ENCODE peak calls at places on chromosomes 5 and 9, in six cellular contexts. B is colonic mucosa; J is fibroblast of pulmonary artery; M is osteoblast; X is CD4-positive, CD25-positive, alpha-beta regulatory T cell; G is NCI-H226. P is an unnamed sample.

GRCh38 chr9:97384406-97385262 is 27.3 kb upstream of the TDRD7 start:
- DNase-seq in B (no peak), J (no peak), M (no peak), X (no peak), G (no peak), P (no peak)

GRCh38 chr5:177606071-177607051 is 6.4 kb downstream of the B4GALT7 start:
- DNase-seq in B (no peak), J (no peak), M (peak), X (no peak), G (no peak), P (no peak)

GRCh38 chr5:51382759-51383493 is at the start of gene ISL1:
- DNase-seq in B (peak), J (peak), M (peak), X (no peak), G (peak), P (no peak)

GRCh38 chr9:91809581-91810285 is 140.3 kb downstream of the ROR2 start:
- DNase-seq in B (no peak), J (no peak), M (peak), X (no peak), G (peak), P (no peak)

GRCh38 chr5:126920291-126920690 is 110.1 kb downstream of the MARCHF3 start:
- DNase-seq in B (no peak), J (peak), M (no peak), X (no peak), G (no peak), P (peak)

GRCh38 chr5:134142806-134143205 is 28.3 kb downstream of the TCF7 start:
- DNase-seq in B (peak), J (no peak), M (no peak), X (no peak), G (no peak), P (no peak)

GRCh38 chr9:28073278-28073677 is 500.0 kb upstream of the C9orf72 start:
- DNase-seq in B (peak), J (peak), M (no peak), X (no peak), G (no peak), P (no peak)

GRCh38 chr5:68778467-68778866 is 315.3 kb upstream of the SLC30A5 start:
- DNase-seq in B (no peak), J (no peak), M (no peak), X (no peak), G (no peak), P (no peak)

GRCh38 chr9:88197781-88198345 is 59.6 kb upstream of the SPATA31C2 start:
- DNase-seq in B (no peak), J (peak), M (peak), X (no peak), G (peak), P (no peak)

GRCh38 chr9:4137234-4137633 is 162.6 kb downstream of the GLIS3 start:
- DNase-seq in B (no peak), J (peak), M (peak), X (no peak), G (peak), P (no peak)

GRCh38 chr5:38540348-38540747 is 16.1 kb downstream of the LIFR start:
- DNase-seq in B (no peak), J (no peak), M (no peak), X (no peak), G (no peak), P (peak)

GRCh38 chr5:83249156-83249555 is 171.8 kb downstream of the XRCC4 start:
- DNase-seq in B (no peak), J (no peak), M (no peak), X (no peak), G (no peak), P (no peak)

GRCh38 chr5:21680661-21681060 is 1172.5 kb downstream of the CDH12 start:
- DNase-seq in B (no peak), J (no peak), M (no peak), X (no peak), G (peak), P (no peak)

GRCh38 chr9:91044354-91044753 is 242.7 kb downstream of the SYK start:
- DNase-seq in B (no peak), J (no peak), M (no peak), X (no peak), G (no peak), P (no peak)

GRCh38 chr5:177312649-177313181 is 1.0 kb upstream of the MXD3 start:
- DNase-seq in B (peak), J (no peak), M (peak), X (no peak), G (no peak), P (peak)

GRCh38 chr5:152359169-152359568 is 45.9 kb downstream of the NMUR2 start:
- DNase-seq in B (no peak), J (no peak), M (no peak), X (no peak), G (no peak), P (no peak)

GRCh38 chr5:67211926-67212325 is 15.3 kb upstream of the CD180 start:
- DNase-seq in B (no peak), J (peak), M (peak), X (no peak), G (peak), P (no peak)

GRCh38 chr9:34809504-34810186 is 99.7 kb upstream of the CCL21 start:
- DNase-seq in B (no peak), J (peak), M (peak), X (no peak), G (no peak), P (no peak)

GRCh38 chr5:17401509-17402290 is 96.3 kb upstream of the TAF11L2 start:
- DNase-seq in B (no peak), J (no peak), M (no peak), X (no peak), G (no peak), P (no peak)

GRCh38 chr5:162637501-162637900 is 569.9 kb downstream of the GABRG2 start:
- DNase-seq in B (no peak), J (no peak), M (no peak), X (no peak), G (no peak), P (no peak)

GRCh38 chr5:124511791-124512190 is 234.6 kb downstream of the ZNF608 start:
- DNase-seq in B (no peak), J (no peak), M (no peak), X (no peak), G (no peak), P (no peak)

GRCh38 chr5:34517249-34517648 is 138.9 kb upstream of the RAI14 start:
- DNase-seq in B (no peak), J (peak), M (peak), X (no peak), G (no peak), P (no peak)

GRCh38 chr5:81305783-81306182 is 4.4 kb downstream of the ZCCHC9 start:
- DNase-seq in B (no peak), J (no peak), M (no peak), X (no peak), G (no peak), P (no peak)

GRCh38 chr9:109307380-109308240 is 13.2 kb downstream of the EPB41L4B start:
- DNase-seq in B (peak), J (no peak), M (no peak), X (no peak), G (no peak), P (no peak)

GRCh38 chr5:141186897-141187512 is at the start of gene PCDHB9:
- DNase-seq in B (no peak), J (peak), M (no peak), X (peak), G (peak), P (no peak)

GRCh38 chr5:20145240-20145639 is 157.2 kb upstream of the CDH18 start:
- DNase-seq in B (no peak), J (no peak), M (no peak), X (no peak), G (no peak), P (no peak)

GRCh38 chr9:122777935-122778671 is 10.6 kb upstream of the OR5C1 start:
- DNase-seq in B (no peak), J (peak), M (peak), X (no peak), G (peak), P (no peak)

GRCh38 chr9:91825422-91825821 is 124.6 kb downstream of the ROR2 start:
- DNase-seq in B (no peak), J (peak), M (no peak), X (no peak), G (no peak), P (no peak)

GRCh38 chr5:1736065-1736464 is 63.6 kb downstream of the MRPL36 start:
- DNase-seq in B (no peak), J (no peak), M (peak), X (no peak), G (no peak), P (no peak)

GRCh38 chr5:1368756-1369155 is 23.9 kb upstream of the CLPTM1L start:
- DNase-seq in B (no peak), J (no peak), M (peak), X (no peak), G (no peak), P (peak)

GRCh38 chr5:160508780-160509361 is 87.2 kb downstream of the PTTG1 start:
- DNase-seq in B (peak), J (peak), M (peak), X (peak), G (peak), P (no peak)

GRCh38 chr5:132414634-132415377 is 45.3 kb downstream of the SLC22A5 start:
- DNase-seq in B (no peak), J (peak), M (peak), X (no peak), G (peak), P (no peak)

GRCh38 chr5:140261403-140262171 is 41.3 kb downstream of the PFDN1 start:
- DNase-seq in B (peak), J (peak), M (peak), X (no peak), G (peak), P (no peak)

GRCh38 chr5:153670081-153670480 is 179.6 kb downstream of the GRIA1 start:
- DNase-seq in B (no peak), J (no peak), M (no peak), X (no peak), G (no peak), P (no peak)

GRCh38 chr5:159099049-159099760 is 511 bp downstream of the EBF1 start:
- DNase-seq in B (peak), J (peak), M (peak), X (peak), G (peak), P (peak)

GRCh38 chr5:141717043-141717442 is 35.0 kb upstream of the ARAP3 start:
- DNase-seq in B (no peak), J (no peak), M (no peak), X (no peak), G (no peak), P (no peak)

GRCh38 chr9:86946712-86947145 is 577 bp downstream of the GAS1 start:
- DNase-seq in B (peak), J (peak), M (no peak), X (peak), G (no peak), P (peak)

P was measured in aorta.